ENCODE peak calls at places on chromosomes 12 and 14, in seven cellular contexts. One of them, this sample, is unnamed.
A peak's percentile ranks its signal among the peaks of the same experiment; 100 is the strongest.

GRCh38 chr14:103488071-103488470 is 34.6 kb downstream of the CKB start:
- DNase-seq in left lung: no peak
- DNase-seq in lower lobe of right lung: no peak
- DNase-seq in esophagus squamous epithelium: no peak
- DNase-seq in OCI-LY7: no peak
- DNase-seq in Caco-2: no peak
- DNase-seq in body of pancreas: no peak
- DNase-seq in this sample: no peak

GRCh38 chr12:12806784-12807516 is 6.2 kb upstream of the DDX47 start:
- DNase-seq in esophagus squamous epithelium: no peak
- DNase-seq in OCI-LY7: no peak
- DNase-seq in Caco-2: no peak
- DNase-seq in lower lobe of right lung: no peak
- DNase-seq in body of pancreas: no peak
- DNase-seq in left lung: no peak
- DNase-seq in this sample: no peak

GRCh38 chr14:86961106-86961716 is 1031.8 kb downstream of the GALC start:
- DNase-seq in left lung: no peak
- DNase-seq in lower lobe of right lung: no peak
- DNase-seq in OCI-LY7: no peak
- DNase-seq in esophagus squamous epithelium: no peak
- DNase-seq in body of pancreas: peak; percentile 16
- DNase-seq in Caco-2: peak; percentile 53
- DNase-seq in this sample: no peak

GRCh38 chr12:1934831-1935230 is 16.4 kb upstream of the CACNA2D4 start:
- DNase-seq in left lung: no peak
- DNase-seq in esophagus squamous epithelium: no peak
- DNase-seq in lower lobe of right lung: no peak
- DNase-seq in OCI-LY7: no peak
- DNase-seq in body of pancreas: no peak
- DNase-seq in Caco-2: no peak
- DNase-seq in this sample: no peak

GRCh38 chr12:89856431-89856830 is 147.8 kb upstream of the ATP2B1 start:
- DNase-seq in left lung: no peak
- DNase-seq in Caco-2: no peak
- DNase-seq in OCI-LY7: peak; percentile 91
- DNase-seq in body of pancreas: no peak
- DNase-seq in lower lobe of right lung: no peak
- DNase-seq in esophagus squamous epithelium: no peak
- DNase-seq in this sample: no peak

GRCh38 chr12:53174881-53175491 is 5.5 kb upstream of the ZNF740 start:
- DNase-seq in body of pancreas: no peak
- DNase-seq in esophagus squamous epithelium: no peak
- DNase-seq in Caco-2: peak; percentile 63
- DNase-seq in lower lobe of right lung: no peak
- DNase-seq in OCI-LY7: peak; percentile 38
- DNase-seq in left lung: no peak
- DNase-seq in this sample: no peak

GRCh38 chr14:90005939-90006530 is 50.3 kb downstream of the TDP1 start:
- DNase-seq in body of pancreas: no peak
- DNase-seq in esophagus squamous epithelium: no peak
- DNase-seq in lower lobe of right lung: no peak
- DNase-seq in Caco-2: no peak
- DNase-seq in left lung: no peak
- DNase-seq in OCI-LY7: no peak
- DNase-seq in this sample: no peak

GRCh38 chr14:78985668-78986073 is 815.5 kb downstream of the NRXN3 start:
- DNase-seq in Caco-2: no peak
- DNase-seq in left lung: no peak
- DNase-seq in lower lobe of right lung: no peak
- DNase-seq in body of pancreas: no peak
- DNase-seq in esophagus squamous epithelium: no peak
- DNase-seq in OCI-LY7: no peak
- DNase-seq in this sample: no peak

GRCh38 chr14:34098045-34098984 is 147.4 kb upstream of the EGLN3 start:
- DNase-seq in lower lobe of right lung: no peak
- DNase-seq in left lung: no peak
- DNase-seq in body of pancreas: peak; percentile 35
- DNase-seq in esophagus squamous epithelium: no peak
- DNase-seq in OCI-LY7: no peak
- DNase-seq in Caco-2: peak; percentile 64
- DNase-seq in this sample: peak; percentile 17

GRCh38 chr12:121560392-121561021 is 20.3 kb downstream of the KDM2B start:
- DNase-seq in lower lobe of right lung: no peak
- DNase-seq in esophagus squamous epithelium: no peak
- DNase-seq in body of pancreas: no peak
- DNase-seq in Caco-2: no peak
- DNase-seq in left lung: no peak
- DNase-seq in OCI-LY7: peak; percentile 42
- DNase-seq in this sample: no peak

GRCh38 chr12:112927925-112928324 is 10.3 kb upstream of the OAS3 start:
- DNase-seq in esophagus squamous epithelium: no peak
- DNase-seq in OCI-LY7: no peak
- DNase-seq in body of pancreas: no peak
- DNase-seq in left lung: no peak
- DNase-seq in Caco-2: no peak
- DNase-seq in lower lobe of right lung: no peak
- DNase-seq in this sample: no peak

GRCh38 chr12:11497438-11497837 is 102.1 kb upstream of the PRB2 start:
- DNase-seq in lower lobe of right lung: no peak
- DNase-seq in left lung: no peak
- DNase-seq in body of pancreas: no peak
- DNase-seq in Caco-2: no peak
- DNase-seq in esophagus squamous epithelium: no peak
- DNase-seq in OCI-LY7: no peak
- DNase-seq in this sample: no peak

GRCh38 chr12:123078114-123078465 is 72.8 kb downstream of the PITPNM2 start:
- DNase-seq in esophagus squamous epithelium: no peak
- DNase-seq in Caco-2: no peak
- DNase-seq in body of pancreas: no peak
- DNase-seq in left lung: peak; percentile 49
- DNase-seq in OCI-LY7: no peak
- DNase-seq in lower lobe of right lung: no peak
- DNase-seq in this sample: no peak

GRCh38 chr12:39627914-39628313 is 8.3 kb upstream of the ABCD2 start:
- DNase-seq in Caco-2: no peak
- DNase-seq in lower lobe of right lung: no peak
- DNase-seq in body of pancreas: no peak
- DNase-seq in esophagus squamous epithelium: no peak
- DNase-seq in left lung: no peak
- DNase-seq in OCI-LY7: no peak
- DNase-seq in this sample: no peak

GRCh38 chr12:50505386-50505827 is 622 bp downstream of the DIP2B start:
- DNase-seq in OCI-LY7: peak; percentile 48
- DNase-seq in body of pancreas: peak; percentile 31
- DNase-seq in lower lobe of right lung: no peak
- DNase-seq in esophagus squamous epithelium: no peak
- DNase-seq in Caco-2: no peak
- DNase-seq in left lung: peak; percentile 81
- DNase-seq in this sample: no peak

GRCh38 chr12:121444842-121445202 is 44.9 kb downstream of the RNF34 start:
- DNase-seq in esophagus squamous epithelium: no peak
- DNase-seq in OCI-LY7: no peak
- DNase-seq in left lung: no peak
- DNase-seq in Caco-2: no peak
- DNase-seq in body of pancreas: no peak
- DNase-seq in lower lobe of right lung: no peak
- DNase-seq in this sample: no peak

GRCh38 chr12:3132636-3133409 is 55.6 kb downstream of the TSPAN9 start:
- DNase-seq in body of pancreas: no peak
- DNase-seq in left lung: no peak
- DNase-seq in lower lobe of right lung: no peak
- DNase-seq in esophagus squamous epithelium: no peak
- DNase-seq in OCI-LY7: no peak
- DNase-seq in Caco-2: no peak
- DNase-seq in this sample: no peak

DNA sequence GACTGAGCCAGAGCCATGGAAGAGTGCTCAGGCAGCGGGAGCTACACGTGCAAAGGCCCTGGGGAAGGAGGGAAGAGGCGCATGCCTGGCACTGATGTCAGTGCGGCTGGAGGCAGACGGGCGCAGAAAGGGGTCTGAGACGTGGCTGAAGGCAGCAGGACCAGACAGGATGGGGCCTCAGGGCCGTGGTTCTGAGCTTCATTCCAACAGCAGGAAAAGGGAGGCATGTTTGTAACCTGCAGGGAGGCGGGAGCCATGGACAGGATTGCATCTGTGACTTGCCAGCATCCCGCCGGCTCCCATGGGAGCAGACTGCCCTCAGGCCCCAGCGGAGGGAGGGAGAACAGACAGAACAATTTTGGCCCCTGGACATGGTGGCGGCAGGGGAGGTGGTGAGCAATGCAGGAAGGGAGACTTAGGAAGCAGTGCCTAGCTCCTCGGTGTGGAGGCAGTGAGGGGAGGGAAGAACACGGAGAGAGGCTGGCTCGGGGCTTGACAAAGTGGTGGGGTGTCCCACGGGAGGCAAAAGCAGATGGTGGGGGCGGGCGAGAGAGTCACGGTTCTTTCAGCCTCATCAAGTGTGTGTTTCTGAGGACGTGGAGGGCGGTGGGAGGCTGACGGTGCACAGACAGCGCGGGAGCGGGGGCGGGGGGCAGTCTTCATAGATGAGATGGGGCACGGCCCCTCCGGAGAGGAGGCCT is 33.3 kb upstream of the INF2 start:
- DNase-seq in OCI-LY7: peak; percentile 53
- DNase-seq in Caco-2: no peak
- DNase-seq in lower lobe of right lung: no peak
- DNase-seq in left lung: peak; percentile 65
- DNase-seq in body of pancreas: no peak
- DNase-seq in esophagus squamous epithelium: no peak
- DNase-seq in this sample: no peak
- H3K4me1 ChIP-seq in OCI-LY7: peaks cover 64% of the 10 kb centered on the region
- H3K4me1 ChIP-seq in Caco-2: no peaks in the 10 kb centered on the region
- H3K4me1 ChIP-seq in lower lobe of right lung: peaks cover 12% of the 10 kb centered on the region
- H3K4me1 ChIP-seq in left lung: no peaks in the 10 kb centered on the region
- H3K4me1 ChIP-seq in body of pancreas: peaks cover 13% of the 10 kb centered on the region
- H3K4me1 ChIP-seq in esophagus squamous epithelium: peaks cover 4% of the 10 kb centered on the region
- H3K4me1 ChIP-seq in this sample: no peaks in the 10 kb centered on the region

DNA sequence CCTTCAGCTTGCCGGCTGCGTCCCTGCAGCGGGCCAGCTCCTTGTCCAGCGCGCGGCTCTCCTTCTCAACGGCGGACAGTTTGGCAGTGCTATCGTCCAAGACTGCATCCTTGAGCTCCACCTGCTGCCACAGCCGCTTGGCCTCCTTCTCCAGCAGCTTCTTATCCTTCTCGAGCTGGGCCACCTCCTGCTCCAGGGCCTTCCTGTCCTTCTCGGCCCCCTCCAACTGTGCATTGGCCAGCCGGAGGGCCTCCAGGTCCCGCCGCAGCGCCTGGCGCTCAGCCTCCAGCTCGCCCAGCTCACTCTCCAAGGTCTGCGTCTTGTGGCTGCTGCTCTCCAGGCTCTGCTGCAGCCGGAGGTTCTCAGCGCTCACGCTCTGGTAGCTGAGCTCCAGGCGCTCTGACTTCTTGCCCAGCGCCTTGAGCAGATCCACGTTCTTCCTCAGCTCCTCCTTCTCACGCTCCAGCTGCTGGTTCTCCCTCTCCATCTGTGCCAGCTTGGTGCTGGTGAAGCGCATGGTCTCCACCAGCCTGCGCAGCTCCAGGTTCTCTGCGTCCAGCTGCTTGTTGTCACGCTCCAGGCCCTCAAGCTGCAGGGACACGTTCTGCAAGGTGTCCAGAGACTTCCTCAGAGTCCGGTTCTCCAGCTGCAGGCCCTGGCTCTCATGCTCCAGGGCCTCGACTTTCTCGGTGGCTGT is 68.8 kb upstream of the GPR68 start:
- DNase-seq in lower lobe of right lung: no peak
- DNase-seq in body of pancreas: no peak
- DNase-seq in OCI-LY7: no peak
- DNase-seq in esophagus squamous epithelium: no peak
- DNase-seq in left lung: no peak
- DNase-seq in Caco-2: no peak
- DNase-seq in this sample: no peak
- TF ChIP-seq CTCF in lower lobe of right lung: no peak
- TF ChIP-seq CTCF in body of pancreas: no peak
- TF ChIP-seq CTCF in OCI-LY7: no peak
- TF ChIP-seq CTCF in esophagus squamous epithelium: no peak
- TF ChIP-seq CTCF in left lung: no peak
- TF ChIP-seq CTCF in Caco-2: no peak
- TF ChIP-seq CTCF in this sample: no peak

GRCh38 chr12:57739914-57740538 is 1.5 kb upstream of the AGAP2 start:
- DNase-seq in body of pancreas: no peak
- DNase-seq in left lung: no peak
- DNase-seq in Caco-2: no peak
- DNase-seq in OCI-LY7: no peak
- DNase-seq in esophagus squamous epithelium: no peak
- DNase-seq in lower lobe of right lung: no peak
- DNase-seq in this sample: no peak
- H3K4me3 ChIP-seq in body of pancreas: no peak overlapping the region
- H3K4me3 ChIP-seq in left lung: no peak overlapping the region
- H3K4me3 ChIP-seq in Caco-2: no peak overlapping the region
- H3K4me3 ChIP-seq in OCI-LY7: peak overlapping the region; percentile 80
- H3K4me3 ChIP-seq in esophagus squamous epithelium: no peak overlapping the region
- H3K4me3 ChIP-seq in lower lobe of right lung: no peak overlapping the region
- H3K4me3 ChIP-seq in this sample: no peak overlapping the region

GRCh38 chr12:124917841-124918621 is 3.6 kb upstream of the UBC start:
- DNase-seq in left lung: no peak
- DNase-seq in OCI-LY7: no peak
- DNase-seq in esophagus squamous epithelium: no peak
- DNase-seq in Caco-2: peak; percentile 50
- DNase-seq in lower lobe of right lung: no peak
- DNase-seq in body of pancreas: no peak
- DNase-seq in this sample: no peak

GRCh38 chr12:124919646-124920352 is 5.3 kb upstream of the UBC start:
- DNase-seq in Caco-2: no peak
- DNase-seq in esophagus squamous epithelium: no peak
- DNase-seq in body of pancreas: no peak
- DNase-seq in lower lobe of right lung: no peak
- DNase-seq in OCI-LY7: peak; percentile 45
- DNase-seq in left lung: no peak
- DNase-seq in this sample: no peak

GRCh38 chr12:124921200-124922008 is 7.0 kb upstream of the UBC start:
- DNase-seq in OCI-LY7: peak; percentile 96
- DNase-seq in lower lobe of right lung: peak; percentile 69
- DNase-seq in left lung: no peak
- DNase-seq in Caco-2: peak; percentile 74
- DNase-seq in body of pancreas: peak; percentile 67
- DNase-seq in esophagus squamous epithelium: no peak
- DNase-seq in this sample: peak; percentile 49

GRCh38 chr12:124917135-124917840 is 2.8 kb upstream of the UBC start:
- DNase-seq in esophagus squamous epithelium: no peak
- DNase-seq in Caco-2: peak; percentile 97
- DNase-seq in lower lobe of right lung: peak; percentile 98
- DNase-seq in left lung: peak; percentile 97
- DNase-seq in OCI-LY7: peak; percentile 95
- DNase-seq in body of pancreas: peak; percentile 97
- DNase-seq in this sample: peak; percentile 99

DNA sequence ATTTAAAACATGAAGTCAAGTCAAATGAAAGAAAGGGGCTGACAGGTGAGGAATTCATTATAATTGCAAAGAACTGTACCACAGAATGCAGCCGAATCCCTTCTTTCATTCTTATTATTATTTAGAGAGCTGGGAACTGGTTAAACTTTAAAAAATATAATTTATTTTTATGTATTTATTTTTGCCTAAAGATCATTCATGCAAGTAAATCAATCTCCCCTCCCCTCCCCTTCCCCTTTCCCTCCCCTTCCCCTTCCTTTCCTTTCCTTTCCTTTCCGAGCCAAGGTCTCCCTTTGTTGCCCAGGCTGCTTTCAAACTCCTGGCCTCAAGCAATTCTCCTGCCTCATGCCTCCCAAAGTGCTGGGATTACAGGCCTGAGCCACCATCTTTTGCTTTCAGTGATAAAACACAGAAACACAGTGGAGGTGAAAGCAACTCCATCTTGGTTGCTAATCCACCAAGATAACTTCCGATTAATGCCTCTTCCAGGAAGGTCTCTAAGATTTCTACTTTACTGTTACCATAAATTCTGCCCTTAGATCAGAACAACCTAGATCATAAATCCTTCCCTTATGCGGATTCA is 6.0 kb upstream of the UBC start:
- DNase-seq in esophagus squamous epithelium: no peak
- DNase-seq in body of pancreas: no peak
- DNase-seq in lower lobe of right lung: no peak
- DNase-seq in left lung: no peak
- DNase-seq in OCI-LY7: peak; percentile 22
- DNase-seq in Caco-2: no peak
- DNase-seq in this sample: no peak
- H3K4me1 ChIP-seq in esophagus squamous epithelium: peaks cover 19% of the 10 kb centered on the region
- H3K4me1 ChIP-seq in body of pancreas: peaks cover 40% of the 10 kb centered on the region
- H3K4me1 ChIP-seq in lower lobe of right lung: peaks cover 64% of the 10 kb centered on the region
- H3K4me1 ChIP-seq in left lung: peaks cover 26% of the 10 kb centered on the region
- H3K4me1 ChIP-seq in OCI-LY7: peaks cover 71% of the 10 kb centered on the region
- H3K4me1 ChIP-seq in Caco-2: peaks cover 46% of the 10 kb centered on the region
- H3K4me1 ChIP-seq in this sample: peaks cover 41% of the 10 kb centered on the region

This sample was measured in psoas muscle.